ENCODE peak calls at places on chromosomes 16 and 17, in eight cellular contexts. O is heart left ventricle, Q is AG10803, P is body of pancreas, W is lung, H is cardiac muscle cell, M is thoracic aorta, X is cardiac fibroblast. J is an unnamed sample.
A peak's percentile ranks its signal among the peaks of the same experiment; 100 is the strongest.

GRCh38 chr16:4529085-4530060 is 9.2 kb downstream of the CDIP1 start:
- DNase-seq in M (no peak), X (no peak), P (peak; percentile 73), Q (no peak), W (no peak), O (no peak), H (peak; percentile 24), J (peak; percentile 31)

GRCh38 chr17:44546711-44547606 is 10.3 kb upstream of the FZD2 start:
- DNase-seq in W (no peak), H (peak; percentile 57), Q (peak; percentile 53), P (no peak), M (no peak), O (no peak), X (peak; percentile 66), J (peak; percentile 66)

GRCh38 chr16:48583075-48584065 is 26.6 kb downstream of the N4BP1 start:
- DNase-seq in X (no peak), W (peak; percentile 60), P (no peak), O (no peak), Q (peak; percentile 86), H (peak; percentile 30), M (no peak), J (peak; percentile 51)

GRCh38 chr16:89290887-89291286 is 73.4 kb downstream of the ZNF778 start:
- DNase-seq in Q (no peak), O (no peak), M (no peak), W (no peak), P (no peak), X (no peak), H (no peak), J (no peak)

GRCh38 chr17:79411419-79411818 is 199.4 kb downstream of the RBFOX3 start:
- DNase-seq in M (no peak), X (no peak), P (no peak), Q (no peak), H (no peak), W (no peak), O (no peak), J (no peak)

GRCh38 chr16:89658221-89658879 is 714 bp downstream of the SPATA33 start:
- DNase-seq in P (no peak), M (no peak), W (no peak), H (peak; percentile 11), O (peak; percentile 24), Q (no peak), X (peak; percentile 14), J (no peak)

GRCh38 chr16:35752012-35752772 is 2292.8 kb downstream of the TP53TG3F start:
- DNase-seq in Q (no peak), O (no peak), X (no peak), H (no peak), P (no peak), W (peak; percentile 22), M (no peak), J (no peak)

GRCh38 chr16:54503011-54503410 is 216.4 kb upstream of the IRX3 start:
- DNase-seq in Q (peak; percentile 32), O (peak; percentile 90), P (no peak), W (peak; percentile 35), H (peak; percentile 30), X (peak; percentile 43), M (no peak), J (no peak)

GRCh38 chr16:89318871-89319627 is 101.5 kb downstream of the ZNF778 start:
- DNase-seq in W (no peak), M (no peak), H (no peak), Q (no peak), O (no peak), X (no peak), P (no peak), J (no peak)

GRCh38 chr17:7348478-7349242 is 3.3 kb upstream of the KCTD11 start:
- DNase-seq in X (peak; percentile 48), W (no peak), Q (peak; percentile 82), H (peak; percentile 62), O (peak; percentile 31), P (peak; percentile 44), M (no peak), J (peak; percentile 70)

GRCh38 chr16:86391987-86392386 is 118.3 kb upstream of the FOXF1 start:
- DNase-seq in W (no peak), M (no peak), H (peak; percentile 47), O (no peak), Q (peak; percentile 61), P (no peak), X (no peak), J (peak; percentile 73)

GRCh38 chr17:67779098-67779672 is 46.1 kb upstream of the BPTF start:
- DNase-seq in H (peak; percentile 90), P (peak; percentile 69), M (no peak), Q (peak; percentile 47), X (peak; percentile 86), W (peak; percentile 36), O (peak; percentile 63), J (peak; percentile 70)

GRCh38 chr17:71522383-71522782 is 598.4 kb upstream of the SOX9 start:
- DNase-seq in H (no peak), W (no peak), M (no peak), O (no peak), P (no peak), Q (peak; percentile 68), X (no peak), J (no peak)

GRCh38 chr17:9309216-9309615 is 266.4 kb downstream of the STX8 start:
- DNase-seq in X (no peak), M (no peak), W (no peak), P (no peak), Q (no peak), H (peak; percentile 8), O (no peak), J (no peak)

GRCh38 chr16:49491111-49491670 is 117.6 kb downstream of the C16orf78 start:
- DNase-seq in P (no peak), X (no peak), Q (no peak), H (no peak), W (no peak), O (no peak), M (no peak), J (no peak)

GRCh38 chr17:59707971-59708425 is 544 bp downstream of the VMP1 start:
- DNase-seq in M (no peak), H (no peak), X (peak; percentile 40), W (no peak), P (peak; percentile 15), O (no peak), Q (peak; percentile 29), J (no peak)

GRCh38 chr16:77897038-77897437 is 108.7 kb downstream of the VAT1L start:
- DNase-seq in Q (peak; percentile 84), H (peak; percentile 67), M (no peak), P (no peak), O (no peak), X (peak; percentile 47), W (no peak), J (peak; percentile 53)

GRCh38 chr16:4314532-4315184 is 1.2 kb upstream of the GLIS2 start:
- DNase-seq in O (peak; percentile 59), P (peak; percentile 27), X (peak; percentile 56), M (no peak), Q (peak; percentile 56), W (no peak), H (peak; percentile 59), J (peak; percentile 66)

GRCh38 chr16:89586218-89586617 is 10.7 kb downstream of the CPNE7 start:
- DNase-seq in H (no peak), M (no peak), Q (no peak), P (no peak), O (no peak), X (no peak), W (no peak), J (no peak)

GRCh38 chr17:81189670-81190530 is 23.9 kb upstream of the AATK start:
- DNase-seq in O (no peak), Q (no peak), H (peak; percentile 7), M (no peak), W (no peak), P (peak; percentile 62), X (no peak), J (no peak)
- TF ChIP-seq CTCF in O (no peak), Q (no peak), H (no peak), M (no peak), W (no peak), P (peak; percentile 31), X (no peak), J (peak; percentile 14)

DNA sequence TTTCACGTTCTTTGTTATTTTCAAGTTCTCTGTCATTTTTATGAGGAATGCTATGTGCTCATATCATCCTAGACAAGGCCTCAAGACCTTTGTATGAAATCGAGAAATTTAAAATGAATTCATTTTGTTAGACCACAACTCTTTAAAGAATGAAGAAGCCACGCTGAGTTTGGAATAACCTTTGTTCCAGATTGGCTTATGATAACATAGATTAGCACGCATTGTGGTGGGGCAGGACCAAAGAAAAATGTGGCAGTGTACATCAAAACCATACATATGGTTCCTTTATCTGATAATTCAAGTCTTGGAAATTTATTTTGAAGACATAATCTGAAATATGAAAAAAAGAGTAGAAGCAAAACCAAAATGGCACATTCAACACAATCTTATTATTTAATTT is 2.2 kb downstream of the HSD17B2 start:
- DNase-seq in M (no peak), P (no peak), H (no peak), X (no peak), Q (no peak), W (no peak), O (no peak), J (no peak)
- H3K4me3 ChIP-seq in M (no peak overlapping the region), P (no peak overlapping the region), H (no peak overlapping the region), X (no peak overlapping the region), Q (no peak overlapping the region), W (no peak overlapping the region), O (no peak overlapping the region), J (no peak overlapping the region)

GRCh38 chr16:69133555-69133954 is 1.1 kb downstream of the UTP4 start:
- DNase-seq in Q (no peak), O (no peak), H (no peak), W (no peak), P (no peak), X (no peak), M (no peak), J (no peak)

GRCh38 chr16:69132424-69133252 is at the start of the genes CHTF8 and UTP4:
- DNase-seq in O (peak; percentile 91), Q (peak; percentile 73), H (peak; percentile 88), M (peak; percentile 38), X (peak; percentile 86), P (peak; percentile 86), W (peak; percentile 87), J (peak; percentile 67)

GRCh38 chr16:69130461-69130860 is 1.9 kb downstream of the CHTF8 start:
- DNase-seq in P (no peak), Q (no peak), O (no peak), H (no peak), M (no peak), W (no peak), X (no peak), J (no peak)

GRCh38 chr16:69131167-69131748 is 1.1 kb downstream of the CHTF8 start:
- DNase-seq in X (peak; percentile 46), O (no peak), Q (no peak), P (no peak), W (no peak), M (no peak), H (peak; percentile 42), J (no peak)

GRCh38 chr16:69131749-69132423 is 502 bp downstream of the CHTF8 start:
- DNase-seq in P (peak; percentile 76), M (peak; percentile 27), O (peak; percentile 82), X (peak; percentile 90), Q (peak; percentile 77), W (peak; percentile 80), H (peak; percentile 89), J (peak; percentile 77)
- TF ChIP-seq CTCF in P (no peak), M (no peak), O (no peak), X (no peak), Q (no peak), W (no peak), H (no peak), J (no peak)

DNA sequence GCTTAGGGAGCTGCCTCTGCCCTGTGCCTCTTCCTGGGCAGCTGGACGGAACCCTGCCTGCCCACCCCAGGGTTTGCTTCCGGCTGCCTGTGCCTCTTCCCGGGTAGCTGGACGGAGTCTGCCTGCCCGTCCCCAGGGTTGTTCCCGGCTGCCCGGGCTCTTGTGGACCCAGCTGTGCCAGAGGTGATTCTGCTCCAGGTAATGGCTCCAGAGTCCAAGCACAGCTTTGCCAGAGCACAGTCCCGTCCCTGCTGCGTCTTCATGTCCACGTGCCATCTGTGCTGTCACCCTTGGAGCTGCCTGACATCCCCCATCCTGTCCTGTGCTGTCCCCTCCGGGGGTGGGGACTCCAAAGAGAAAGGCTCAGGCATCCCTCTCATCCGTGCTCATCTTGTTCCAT is 50.6 kb upstream of the PVALEF start:
- DNase-seq in M (no peak), O (no peak), W (no peak), Q (no peak), P (no peak), H (no peak), X (no peak), J (no peak)
- H3K4me3 ChIP-seq in M (no peak overlapping the region), O (no peak overlapping the region), W (no peak overlapping the region), Q (no peak overlapping the region), P (no peak overlapping the region), H (no peak overlapping the region), X (no peak overlapping the region), J (no peak overlapping the region)